ENCODE peak calls at places on chromosomes 11 and 22, in four cellular contexts. D is IMR-90, P is mesenchymal stem cell, R is H9. W is an unnamed sample.

GRCh38 chr11:95230054-95231034 is 658 bp downstream of the SESN3 start:
- DNase-seq in D (no peak), P (peak), R (peak), W (peak)

GRCh38 chr22:38802671-38803121 is 8.8 kb upstream of the DNAL4 start:
- DNase-seq in D (peak), P (peak), R (peak), W (no peak)

GRCh38 chr11:61866958-61867343 is 24.4 kb downstream of the FADS3 start:
- DNase-seq in D (no peak), P (no peak), R (no peak), W (no peak)

GRCh38 chr11:13446444-13446843 is 16.6 kb downstream of the BTBD10 start:
- DNase-seq in D (peak), P (no peak), R (no peak), W (no peak)

GRCh38 chr11:115497303-115497702 is 6.9 kb downstream of the CADM1 start:
- DNase-seq in D (no peak), P (peak), R (no peak), W (no peak)

GRCh38 chr11:96167233-96167632 is 175.8 kb downstream of the MAML2 start:
- DNase-seq in D (no peak), P (no peak), R (no peak), W (no peak)

GRCh38 chr22:43004362-43005035 is 10.4 kb downstream of the PACSIN2 start:
- DNase-seq in D (no peak), P (peak), R (no peak), W (no peak)

GRCh38 chr11:69308531-69308930 is 14.6 kb downstream of the MYEOV start:
- DNase-seq in D (no peak), P (no peak), R (no peak), W (no peak)

GRCh38 chr11:79439893-79440450 is 858 bp downstream of the TENM4 start:
- DNase-seq in D (no peak), P (no peak), R (peak), W (peak)

GRCh38 chr11:74755395-74755995 is 6.8 kb downstream of the RNF169 start:
- DNase-seq in D (peak), P (peak), R (no peak), W (no peak)

GRCh38 chr11:79762271-79762935 is 321.6 kb upstream of the TENM4 start:
- DNase-seq in D (peak), P (no peak), R (no peak), W (no peak)

GRCh38 chr11:76787911-76788596 is 4.9 kb downstream of the TSKU start:
- DNase-seq in D (peak), P (peak), R (no peak), W (no peak)

GRCh38 chr11:95055273-95055897 is 6.2 kb downstream of the KDM4F start:
- DNase-seq in D (no peak), P (no peak), R (no peak), W (no peak)

GRCh38 chr11:62324738-62325556 is 12.3 kb upstream of the ASRGL1 start:
- DNase-seq in D (peak), P (peak), R (peak), W (peak)

GRCh38 chr22:41531736-41532477 is 12.4 kb downstream of the POLR3H start:
- DNase-seq in D (no peak), P (no peak), R (no peak), W (no peak)

GRCh38 chr11:3853935-3854659 is 1.4 kb upstream of the STIM1 start:
- DNase-seq in D (no peak), P (no peak), R (no peak), W (no peak)

GRCh38 chr11:97454988-97455387 is 1065.2 kb downstream of the JRKL start:
- DNase-seq in D (no peak), P (no peak), R (no peak), W (no peak)

GRCh38 chr22:48636746-48637145 is 1190.9 kb downstream of the BRD1 start:
- DNase-seq in D (no peak), P (no peak), R (no peak), W (no peak)

GRCh38 chr11:88246680-88247079 is 71.4 kb upstream of the RAB38 start:
- DNase-seq in D (peak), P (peak), R (no peak), W (no peak)

GRCh38 chr11:17314232-17314547 is 37.4 kb upstream of the NCR3LG1 start:
- DNase-seq in D (peak), P (peak), R (no peak), W (no peak)

GRCh38 chr11:36196476-36197099 is 92.6 kb downstream of the COMMD9 start:
- DNase-seq in D (peak), P (no peak), R (no peak), W (no peak)

GRCh38 chr11:130692220-130692619 is 224.1 kb downstream of the SNX19 start:
- DNase-seq in D (no peak), P (no peak), R (no peak), W (no peak)

GRCh38 chr11:1873048-1873812 is 18.5 kb downstream of the PRR33 start:
- DNase-seq in D (peak), P (no peak), R (no peak), W (no peak)

GRCh38 chr11:1872267-1872985 is 19.3 kb downstream of the PRR33 start:
- DNase-seq in D (no peak), P (no peak), R (no peak), W (no peak)

GRCh38 chr11:1876361-1877063 is 15.2 kb downstream of the PRR33 start:
- DNase-seq in D (no peak), P (peak), R (peak), W (no peak)

GRCh38 chr11:1875093-1875785 is 16.5 kb downstream of the PRR33 start:
- DNase-seq in D (no peak), P (no peak), R (no peak), W (no peak)

DNA sequence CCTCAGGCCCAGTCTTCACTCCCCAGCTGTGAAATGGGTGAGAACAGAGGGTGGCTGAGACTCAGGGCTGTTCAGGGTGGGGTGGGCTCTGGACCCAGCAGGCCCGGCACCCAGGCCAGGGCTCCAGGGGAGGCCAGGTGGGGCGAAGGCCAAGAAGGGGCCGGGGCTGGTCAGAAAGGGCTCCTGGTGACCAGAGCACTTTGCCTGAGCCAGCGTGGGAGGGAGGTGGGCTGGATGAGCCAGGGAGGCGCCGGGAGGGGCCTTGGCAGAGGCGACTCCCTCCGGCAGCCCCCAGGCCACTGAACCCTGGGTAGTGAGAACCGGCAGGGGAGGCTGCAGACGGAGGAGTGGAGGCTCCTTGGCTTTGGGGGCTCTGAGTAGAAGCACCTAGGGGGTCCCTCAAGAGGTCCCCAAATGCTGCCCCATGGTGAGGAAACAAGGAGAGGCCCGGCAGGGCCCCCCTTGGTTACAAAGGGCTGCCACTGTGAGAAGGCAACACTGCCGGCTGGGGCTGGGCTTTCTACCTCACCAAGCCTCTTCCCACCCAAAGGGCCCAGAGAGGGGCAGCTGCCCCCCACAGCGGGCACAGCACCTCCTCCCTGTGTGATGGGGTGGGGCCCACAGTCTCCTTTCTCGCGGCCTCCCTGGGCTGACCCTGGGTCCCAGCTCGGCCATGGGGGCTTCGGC is 17.1 kb downstream of the PRR33 start:
- DNase-seq in D (no peak), P (no peak), R (no peak), W (no peak)
- H4K8ac ChIP-seq in D (no peak), P (peak), R (no peak), W (no peak)

GRCh38 chr11:71293961-71294782 is 41.8 kb upstream of the SHANK2 start:
- DNase-seq in D (no peak), P (no peak), R (no peak), W (no peak)
- H4K91ac ChIP-seq in D (no peak), P (no peak), R (no peak), W (no peak)

GRCh38 chr22:35043932-35044319 is 22.0 kb upstream of the ISX start:
- DNase-seq in D (no peak), P (no peak), R (no peak), W (no peak)

GRCh38 chr22:35046744-35047462 is 19.1 kb upstream of the ISX start:
- DNase-seq in D (no peak), P (no peak), R (no peak), W (no peak)

GRCh38 chr22:35044607-35045390 is 21.2 kb upstream of the ISX start:
- DNase-seq in D (no peak), P (no peak), R (no peak), W (no peak)

GRCh38 chr22:35043251-35043931 is 22.6 kb upstream of the ISX start:
- DNase-seq in D (no peak), P (no peak), R (no peak), W (no peak)

GRCh38 chr22:35045451-35045850 is 20.5 kb upstream of the ISX start:
- DNase-seq in D (no peak), P (no peak), R (no peak), W (no peak)
- H2BK120ac ChIP-seq in D (no peak), P (no peak), R (no peak), W (no peak)

GRCh38 chr11:271316-271715 is 6.9 kb upstream of the NLRP6 start:
- DNase-seq in D (no peak), P (no peak), R (peak), W (no peak)

GRCh38 chr11:270451-271208 is 7.6 kb upstream of the NLRP6 start:
- DNase-seq in D (no peak), P (no peak), R (peak), W (no peak)

GRCh38 chr11:269146-269890 is 8.9 kb upstream of the NLRP6 start:
- DNase-seq in D (no peak), P (no peak), R (peak), W (no peak)

GRCh38 chr11:272931-273198 is 5.3 kb upstream of the NLRP6 start:
- DNase-seq in D (no peak), P (no peak), R (no peak), W (no peak)

GRCh38 chr11:272195-272930 is 5.8 kb upstream of the NLRP6 start:
- DNase-seq in D (no peak), P (no peak), R (peak), W (no peak)
- H4K8ac ChIP-seq in D (no peak), P (no peak), R (no peak), W (no peak)

DNA sequence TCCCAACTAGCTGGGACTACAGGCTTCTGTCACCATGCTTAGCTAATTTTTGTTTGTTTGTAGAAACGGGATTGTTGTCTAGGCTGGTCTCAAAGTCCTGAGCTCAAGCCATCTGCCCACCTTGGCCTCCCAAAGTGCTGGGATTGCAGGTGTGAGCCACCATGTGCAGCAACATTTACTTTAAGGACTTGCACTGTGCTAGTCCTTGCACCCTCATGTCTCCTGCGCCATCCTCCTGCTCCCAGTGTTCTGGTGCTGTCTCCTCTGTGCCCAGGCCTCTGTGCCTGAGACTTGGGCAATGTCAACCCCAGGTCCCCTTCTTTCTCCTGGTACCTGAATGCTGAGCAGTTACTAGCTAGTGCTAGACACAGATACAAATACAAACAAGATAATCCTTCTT is 26.7 kb downstream of the WEE1 start:
- DNase-seq in D (no peak), P (no peak), R (no peak), W (no peak)
- H4K91ac ChIP-seq in D (no peak), P (no peak), R (no peak), W (no peak)

DNA sequence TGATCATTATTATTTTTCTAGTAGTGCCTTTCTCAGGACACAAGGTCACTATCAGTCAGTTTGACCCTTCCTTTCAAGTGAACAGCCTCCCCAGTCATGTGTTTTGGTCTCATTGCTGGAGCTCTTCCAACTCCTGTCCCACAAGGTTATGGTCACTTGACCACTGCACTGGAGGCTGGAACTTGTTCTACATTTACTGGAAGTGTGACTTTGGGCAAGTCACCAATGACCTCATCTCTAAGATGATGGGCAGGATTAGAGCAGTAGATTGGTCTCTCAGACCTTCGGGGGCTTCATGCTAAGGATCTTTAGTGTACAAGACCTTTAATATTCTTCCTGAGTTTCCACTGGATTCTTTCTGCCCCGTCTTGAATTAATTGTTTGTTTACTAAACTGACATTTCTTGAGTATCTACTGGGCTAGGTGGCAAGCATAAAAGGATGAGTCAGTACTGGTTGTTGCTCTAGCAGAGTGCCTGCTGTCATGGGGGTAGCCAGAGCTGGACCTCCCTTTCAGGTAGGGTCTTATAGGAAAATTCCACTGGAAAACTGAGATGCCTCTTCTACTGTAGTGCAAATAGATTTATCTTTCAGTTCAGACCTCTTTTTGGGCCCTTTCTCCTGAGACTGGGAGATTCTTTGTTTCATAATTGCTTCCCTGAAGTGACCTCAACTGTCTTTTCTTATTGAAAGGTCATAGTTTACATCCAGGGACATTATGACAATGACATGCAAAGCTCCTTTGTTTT is 106.8 kb downstream of the GRAMD1B start:
- DNase-seq in D (no peak), P (peak), R (peak), W (no peak)
- H2BK120ac ChIP-seq in D (no peak), P (no peak), R (no peak), W (no peak)

W was measured in neuronal stem cell.